ENCODE peak calls at places on chromosome 21, in ten cellular contexts. H is K562, Z is suprapubic skin, K is transverse colon, I is A549, B is tibial nerve, Q is GM12878, G is sigmoid colon, V is upper lobe of left lung, A is stomach. X is an unnamed sample.

GRCh38 chr21:36788116-36788515 is 89.2 kb downstream of the SIM2 start:
- DNase-seq in G (no peak), H (no peak), I (peak), K (peak), A (peak), V (peak), B (no peak), Z (no peak), Q (no peak), X (no peak)

GRCh38 chr21:34174470-34174869 is 101.1 kb downstream of the MRPS6 start:
- DNase-seq in I (no peak), A (no peak), K (no peak), Q (no peak), Z (no peak), H (no peak), G (no peak), V (no peak), B (no peak), X (no peak)

GRCh38 chr21:33976082-33976979 is 60.7 kb upstream of the ATP5PO start:
- DNase-seq in V (no peak), G (peak), H (peak), B (no peak), K (peak), I (peak), Z (no peak), A (no peak), Q (peak), X (no peak)

GRCh38 chr21:37266515-37267221 is 466 bp downstream of the VPS26C start:
- DNase-seq in K (no peak), Z (peak), B (no peak), H (peak), V (peak), I (no peak), A (peak), G (peak), Q (no peak), X (peak)

GRCh38 chr21:31668651-31669491 is 9.4 kb downstream of the SOD1 start:
- DNase-seq in H (no peak), V (no peak), G (no peak), I (no peak), Z (no peak), Q (no peak), B (no peak), K (no peak), A (no peak), X (no peak)

GRCh38 chr21:31909153-31909771 is 36.4 kb downstream of the HUNK start:
- DNase-seq in G (no peak), V (no peak), B (no peak), Z (no peak), H (no peak), K (no peak), A (no peak), Q (no peak), I (no peak), X (peak)

GRCh38 chr21:36481639-36482038 is 1.7 kb upstream of the CLDN14 start:
- DNase-seq in Z (no peak), H (no peak), I (no peak), A (no peak), B (no peak), K (no peak), G (no peak), Q (no peak), V (no peak), X (no peak)

GRCh38 chr21:17900990-17901385 is 81.8 kb upstream of the C21orf91 start:
- DNase-seq in I (no peak), Z (no peak), H (no peak), G (no peak), A (no peak), Q (no peak), B (no peak), K (no peak), V (no peak), X (no peak)

GRCh38 chr21:46115441-46116188 is 17.7 kb downstream of the COL6A2 start:
- DNase-seq in H (no peak), Q (no peak), B (no peak), V (no peak), G (peak), Z (peak), K (peak), A (no peak), I (no peak), X (no peak)

GRCh38 chr21:17829472-17829871 is 10.3 kb upstream of the C21orf91 start:
- DNase-seq in H (no peak), G (no peak), B (no peak), Z (no peak), V (no peak), A (no peak), I (no peak), K (no peak), Q (no peak), X (no peak)

GRCh38 chr21:35212393-35213127 is 163.5 kb upstream of the RUNX1 start:
- DNase-seq in H (no peak), Q (no peak), B (no peak), K (no peak), G (no peak), A (no peak), V (no peak), I (no peak), Z (no peak), X (no peak)

GRCh38 chr21:34039678-34040382 is 33.5 kb upstream of the MRPS6 start:
- DNase-seq in I (no peak), Z (no peak), Q (no peak), K (no peak), H (peak), G (no peak), V (no peak), A (no peak), B (no peak), X (no peak)

GRCh38 chr21:27023186-27023585 is 56.3 kb upstream of the ADAMTS5 start:
- DNase-seq in K (no peak), H (no peak), V (no peak), B (no peak), G (no peak), I (no peak), A (no peak), Q (no peak), Z (no peak), X (no peak)

GRCh38 chr21:36087362-36088138 is 17.7 kb downstream of the CBR1 start:
- DNase-seq in Z (no peak), V (no peak), Q (no peak), I (no peak), A (no peak), G (no peak), H (no peak), B (no peak), K (no peak), X (no peak)

GRCh38 chr21:34889287-34889536 is 159.9 kb downstream of the RUNX1 start:
- DNase-seq in Q (no peak), V (peak), A (peak), H (no peak), B (no peak), Z (no peak), K (peak), G (peak), I (no peak), X (peak)

GRCh38 chr21:46056450-46056903 is 41.4 kb upstream of the COL6A2 start:
- DNase-seq in A (peak), K (peak), G (peak), Z (peak), B (peak), H (no peak), V (peak), Q (no peak), I (no peak), X (peak)

GRCh38 chr21:25907573-25908275 is 173.0 kb downstream of the GABPA start:
- DNase-seq in Q (no peak), G (no peak), H (no peak), V (no peak), I (no peak), K (peak), Z (no peak), B (no peak), A (peak), X (no peak)

GRCh38 chr21:21675601-21676000 is 677.4 kb downstream of the NCAM2 start:
- DNase-seq in A (no peak), Z (no peak), G (no peak), K (no peak), B (no peak), Q (no peak), H (no peak), I (no peak), V (no peak), X (no peak)

GRCh38 chr21:28111151-28111619 is 881.5 kb downstream of the LTN1 start:
- DNase-seq in A (no peak), H (no peak), G (peak), Q (no peak), I (no peak), K (peak), B (peak), Z (peak), V (no peak), X (peak)

GRCh38 chr21:26597981-26598380 is 24.9 kb upstream of the CYYR1 start:
- DNase-seq in B (no peak), V (no peak), Z (no peak), Q (no peak), I (no peak), G (no peak), A (no peak), H (no peak), K (no peak), X (no peak)

GRCh38 chr21:46000731-46001641 is 19.4 kb downstream of the COL6A1 start:
- DNase-seq in A (peak), H (peak), K (peak), B (no peak), Q (no peak), I (no peak), V (peak), G (peak), Z (no peak), X (peak)

GRCh38 chr21:25578070-25578961 is 29.0 kb downstream of the MRPL39 start:
- DNase-seq in G (no peak), B (no peak), I (no peak), H (no peak), V (no peak), Z (no peak), K (no peak), A (no peak), Q (peak), X (no peak)

GRCh38 chr21:31293986-31294385 is 50.1 kb downstream of the TIAM1 start:
- DNase-seq in K (no peak), H (no peak), Z (no peak), A (no peak), V (no peak), B (no peak), Q (no peak), G (no peak), I (no peak), X (no peak)

GRCh38 chr21:26013964-26014363 is 156.6 kb downstream of the APP start:
- DNase-seq in G (no peak), V (no peak), Q (no peak), I (no peak), K (no peak), B (no peak), H (no peak), A (no peak), Z (no peak), X (no peak)

GRCh38 chr21:31216206-31216605 is 127.9 kb downstream of the TIAM1 start:
- DNase-seq in Q (no peak), B (no peak), I (no peak), V (no peak), G (no peak), H (no peak), K (no peak), A (no peak), Z (no peak), X (no peak)

GRCh38 chr21:24995206-24995605 is 612.1 kb downstream of the MRPL39 start:
- DNase-seq in G (no peak), B (no peak), V (no peak), Q (no peak), I (no peak), H (no peak), K (no peak), Z (no peak), A (no peak), X (no peak)

GRCh38 chr21:22791986-22792560 is 1793.9 kb downstream of the NCAM2 start:
- DNase-seq in H (peak), Q (no peak), Z (no peak), A (no peak), V (no peak), K (no peak), I (peak), B (peak), G (no peak), X (no peak)

GRCh38 chr21:35138665-35139381 is 89.7 kb upstream of the RUNX1 start:
- DNase-seq in H (peak), I (no peak), Q (no peak), Z (no peak), G (no peak), V (no peak), A (no peak), K (no peak), B (no peak), X (no peak)

GRCh38 chr21:32592929-32593502 is 7.7 kb upstream of the TCP10L start:
- DNase-seq in B (no peak), K (no peak), Q (no peak), A (no peak), V (no peak), Z (no peak), H (no peak), G (no peak), I (no peak), X (no peak)

GRCh38 chr21:35475768-35476167 is 426.7 kb upstream of the RUNX1 start:
- DNase-seq in K (no peak), H (no peak), I (no peak), Q (no peak), G (no peak), A (no peak), B (no peak), V (no peak), Z (no peak), X (no peak)

GRCh38 chr21:36902331-36902730 is 64.1 kb downstream of the HLCS start:
- DNase-seq in Z (no peak), G (no peak), I (no peak), K (no peak), B (no peak), A (no peak), V (no peak), H (no peak), Q (no peak), X (no peak)

GRCh38 chr21:39021475-39021832 is 161.8 kb downstream of the PSMG1 start:
- DNase-seq in Z (no peak), I (no peak), G (no peak), B (no peak), V (peak), A (no peak), Q (no peak), K (no peak), H (no peak), X (no peak)

GRCh38 chr21:39025198-39025597 is 158.1 kb downstream of the PSMG1 start:
- DNase-seq in H (no peak), B (no peak), V (no peak), G (peak), I (no peak), A (no peak), K (no peak), Z (no peak), Q (no peak), X (no peak)

GRCh38 chr21:39022035-39022900 is 161.0 kb downstream of the PSMG1 start:
- DNase-seq in Z (no peak), G (peak), K (no peak), Q (no peak), A (no peak), V (peak), I (no peak), H (no peak), B (no peak), X (no peak)

GRCh38 chr21:39024538-39024937 is 158.7 kb downstream of the PSMG1 start:
- DNase-seq in V (no peak), B (no peak), H (no peak), I (no peak), Q (no peak), K (no peak), Z (no peak), G (peak), A (no peak), X (no peak)

DNA sequence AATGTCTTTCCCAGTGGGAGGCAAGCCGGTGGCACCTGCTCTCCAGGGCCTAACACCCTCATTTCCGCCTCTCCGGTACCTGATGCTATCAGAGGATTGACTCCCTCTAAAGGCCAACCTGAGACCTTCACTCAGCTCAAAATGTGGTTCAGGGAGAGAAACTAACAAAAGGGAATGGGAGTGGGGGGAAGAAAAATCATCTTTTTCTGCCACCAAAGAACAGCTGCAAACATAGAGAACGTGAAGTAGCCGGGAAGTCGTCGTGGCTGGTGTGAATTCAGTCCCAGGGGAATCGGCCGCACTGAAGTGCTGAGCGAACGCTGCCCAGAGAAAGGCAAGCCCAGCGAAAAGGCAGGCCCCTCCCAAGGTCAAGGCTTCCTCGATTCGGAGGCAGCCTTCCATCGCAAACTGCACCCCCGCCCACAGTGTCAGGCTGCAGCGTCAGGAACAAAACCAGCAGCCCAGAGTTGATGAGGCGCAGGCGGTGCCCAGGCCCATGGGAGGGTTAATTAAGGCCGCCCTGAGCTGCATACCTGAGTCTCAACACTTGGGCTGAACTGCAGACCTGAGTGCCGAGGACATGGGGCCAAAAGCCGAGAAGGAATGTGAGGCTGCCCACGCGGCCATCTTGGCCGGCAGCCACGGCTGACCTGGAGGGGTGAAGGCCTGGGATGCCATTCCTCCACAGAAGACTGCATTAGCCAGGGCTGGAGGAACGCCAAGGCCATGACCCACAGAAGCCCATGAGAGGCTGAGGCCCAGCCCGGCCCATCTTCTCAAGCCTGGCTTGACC is 160.2 kb downstream of the PSMG1 start:
- DNase-seq in G (peak), A (no peak), K (no peak), Q (no peak), I (no peak), Z (no peak), B (peak), H (peak), V (peak), X (peak)
- TF ChIP-seq EP300 in G (no peak), A (no peak), K (no peak), Q (no peak), I (no peak), Z (no peak), B (peak), H (no peak), V (no peak), X (no peak)

GRCh38 chr21:29121759-29122158 is 8.7 kb upstream of the MAP3K7CL start:
- DNase-seq in Q (peak), A (no peak), Z (no peak), K (no peak), V (no peak), G (no peak), I (no peak), B (no peak), H (no peak), X (no peak)
- TF ChIP-seq POLR2A in Q (peak), A (no peak), Z (no peak), K (no peak), V (no peak), G (no peak), I (no peak), B (no peak), H (no peak), X (no peak)

GRCh38 chr21:41507521-41508414 is at the start of gene TMPRSS2:
- DNase-seq in V (peak), G (no peak), K (peak), I (no peak), A (peak), B (no peak), H (no peak), Z (no peak), Q (no peak), X (no peak)

GRCh38 chr21:41506005-41506404 is 2.0 kb downstream of the TMPRSS2 start:
- DNase-seq in V (no peak), Q (no peak), A (no peak), K (no peak), I (no peak), Z (no peak), G (no peak), H (no peak), B (no peak), X (no peak)

GRCh38 chr21:41509206-41509496 is 1.2 kb upstream of the TMPRSS2 start:
- DNase-seq in Q (no peak), A (no peak), H (no peak), K (no peak), G (no peak), Z (no peak), I (no peak), B (no peak), V (no peak), X (no peak)

GRCh38 chr21:41508415-41509205 is 652 bp upstream of the TMPRSS2 start:
- DNase-seq in Z (no peak), G (no peak), H (no peak), Q (no peak), A (no peak), V (no peak), B (no peak), K (no peak), I (no peak), X (no peak)

DNA sequence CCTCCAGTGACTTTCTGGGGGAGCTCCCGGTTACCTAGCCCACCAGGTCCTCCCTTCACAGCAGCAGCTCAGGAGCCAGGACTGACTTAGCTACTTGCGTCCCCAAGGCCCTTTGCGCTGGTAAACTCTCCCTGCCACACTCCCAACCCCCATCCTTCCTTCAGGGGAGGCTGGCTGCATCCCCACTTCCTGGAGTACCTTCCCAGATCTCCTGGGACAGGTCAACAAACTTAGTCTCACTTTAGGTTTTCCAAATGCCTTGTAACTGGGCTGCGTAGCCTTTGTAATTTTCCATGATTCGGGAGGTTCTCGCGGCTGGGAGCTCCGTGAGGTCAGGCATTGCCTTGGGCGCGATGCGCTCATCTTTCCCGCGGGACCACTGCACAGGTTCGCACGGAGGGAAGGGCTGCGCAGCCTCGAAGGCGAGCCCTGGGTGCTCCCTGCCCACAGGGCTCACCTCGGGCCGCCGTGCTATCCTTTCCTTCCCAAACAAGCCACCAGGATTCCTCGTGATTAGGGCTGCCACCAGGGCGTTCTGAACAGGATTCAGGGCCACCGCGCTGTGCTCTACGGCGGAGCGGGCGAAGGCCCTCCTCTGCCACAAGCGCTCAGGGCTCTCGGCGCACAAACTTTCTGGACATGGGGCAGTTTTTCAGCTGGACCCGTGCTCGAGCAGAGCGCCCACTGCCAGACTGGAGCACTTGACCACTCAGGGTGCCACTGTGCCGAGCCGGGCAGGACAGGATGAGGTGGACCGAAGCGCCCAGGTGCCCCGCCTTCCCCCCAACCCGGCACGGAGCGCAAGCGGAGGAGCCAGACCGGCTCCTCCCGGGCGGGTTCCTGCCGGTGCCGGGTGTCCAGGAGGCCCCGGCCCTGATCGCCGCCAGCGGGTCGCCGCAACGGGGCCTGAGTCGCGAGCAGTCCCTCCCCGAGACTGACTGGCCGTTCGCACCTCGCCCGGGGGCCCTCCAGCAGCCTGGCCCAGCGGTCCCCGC is 1.1 kb downstream of the TMPRSS2 start:
- DNase-seq in G (no peak), I (no peak), V (peak), B (no peak), K (peak), Q (no peak), Z (no peak), A (peak), H (no peak), X (no peak)
- H3K4me3 ChIP-seq in G (peak), I (peak), V (peak), B (no peak), K (peak), Q (no peak), Z (peak), A (peak), H (no peak), X (peak)

DNA sequence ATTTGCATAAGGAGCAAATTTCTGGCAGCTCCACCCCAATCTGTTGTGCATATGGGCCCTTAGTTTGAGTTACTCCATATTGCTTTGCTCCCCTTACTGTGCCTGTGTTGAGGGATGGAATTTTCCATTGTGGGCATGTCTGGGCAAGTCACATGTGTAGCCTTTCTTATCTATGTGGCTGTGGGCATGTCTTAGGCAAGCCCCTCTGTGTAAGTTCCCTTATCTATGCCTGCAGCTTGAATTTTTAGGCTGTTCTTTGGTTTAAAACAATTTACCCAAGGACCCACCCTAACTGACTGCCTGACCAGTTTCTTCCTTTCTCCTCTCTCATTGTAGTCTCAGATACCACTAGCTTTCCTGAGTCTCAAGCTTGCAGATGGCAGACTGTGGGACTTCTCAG is 405.7 kb upstream of the NCAM2 start:
- DNase-seq in B (no peak), V (no peak), A (no peak), Z (no peak), Q (no peak), K (no peak), I (no peak), H (peak), G (no peak), X (no peak)
- TF ChIP-seq EP300 in B (no peak), V (no peak), A (no peak), Z (no peak), Q (no peak), K (no peak), I (no peak), H (no peak), G (no peak), X (no peak)

X was measured in ovary.